ENCODE peak calls at places on chromosomes 6 and 20, in four cellular contexts. F is fibroblast of the conjunctiva, Y is NCI-H1092, B is PC-9. R is an unnamed sample.

GRCh38 chr6:40251609-40252008 is 317.3 kb upstream of the MOCS1 start:
- DNase-seq in F (no peak), Y (peak), B (no peak), R (no peak)

GRCh38 chr20:36645998-36646397 is at the start of gene SLA2:
- DNase-seq in F (no peak), Y (no peak), B (no peak), R (no peak)

GRCh38 chr6:89734526-89734925 is 85.1 kb downstream of the MDN1 start:
- DNase-seq in F (no peak), Y (no peak), B (no peak), R (no peak)

GRCh38 chr6:137094411-137095008 is 49.7 kb upstream of the IL20RA start:
- DNase-seq in F (peak), Y (no peak), B (peak), R (peak)

GRCh38 chr6:165426892-165427291 is 117.5 kb upstream of the C6orf118 start:
- DNase-seq in F (no peak), Y (no peak), B (no peak), R (no peak)

GRCh38 chr6:109381007-109381746 is 1.1 kb downstream of the CD164 start:
- DNase-seq in F (no peak), Y (no peak), B (no peak), R (no peak)

GRCh38 chr20:37345339-37346231 is at the start of gene SRC:
- DNase-seq in F (peak), Y (peak), B (peak), R (peak)

GRCh38 chr6:47729019-47729418 is 30.6 kb downstream of the ADGRF4 start:
- DNase-seq in F (no peak), Y (no peak), B (peak), R (peak)

GRCh38 chr6:5205877-5206840 is 54.6 kb downstream of the LYRM4 start:
- DNase-seq in F (no peak), Y (no peak), B (no peak), R (peak)

GRCh38 chr6:45445749-45446454 is 68.2 kb upstream of the SUPT3H start:
- DNase-seq in F (peak), Y (no peak), B (peak), R (peak)

GRCh38 chr6:30091577-30092381 is 16.2 kb upstream of the RNF39 start:
- DNase-seq in F (no peak), Y (no peak), B (peak), R (peak)

GRCh38 chr20:50287512-50287911 is 96.9 kb downstream of the CEBPB start:
- DNase-seq in F (no peak), Y (no peak), B (no peak), R (no peak)

GRCh38 chr6:136251394-136251793 is 1.3 kb upstream of the MTFR2 start:
- DNase-seq in F (no peak), Y (no peak), B (no peak), R (no peak)

GRCh38 chr6:54262956-54263355 is 45.3 kb upstream of the TINAG start:
- DNase-seq in F (no peak), Y (no peak), B (no peak), R (no peak)

GRCh38 chr20:37436527-37436926 is 84.5 kb upstream of the NNAT start:
- DNase-seq in F (no peak), Y (no peak), B (no peak), R (no peak)

GRCh38 chr20:37394543-37395410 is 48.8 kb downstream of the SRC start:
- DNase-seq in F (no peak), Y (no peak), B (no peak), R (no peak)

GRCh38 chr6:80932364-80932763 is 820.1 kb downstream of the TENT5A start:
- DNase-seq in F (peak), Y (no peak), B (no peak), R (no peak)

GRCh38 chr6:33827546-33828451 is 24.0 kb upstream of the MLN start:
- DNase-seq in F (no peak), Y (no peak), B (no peak), R (no peak)

GRCh38 chr20:18380908-18381529 is 85.8 kb downstream of the DZANK1 start:
- DNase-seq in F (no peak), Y (no peak), B (no peak), R (no peak)

GRCh38 chr6:84052204-84052882 is 18.8 kb downstream of the MRAP2 start:
- DNase-seq in F (peak), Y (peak), B (peak), R (no peak)

GRCh38 chr6:21332077-21332476 is 261.5 kb upstream of the SOX4 start:
- DNase-seq in F (no peak), Y (no peak), B (no peak), R (no peak)

GRCh38 chr6:104414723-104415122 is 445.0 kb downstream of the HACE1 start:
- DNase-seq in F (no peak), Y (no peak), B (no peak), R (no peak)

GRCh38 chr6:63597142-63598000 is 25.1 kb downstream of the LOC128125822 start:
- DNase-seq in F (no peak), Y (no peak), B (no peak), R (no peak)

GRCh38 chr6:722608-723007 is 29.7 kb upstream of the EXOC2 start:
- DNase-seq in F (no peak), Y (no peak), B (no peak), R (no peak)

GRCh38 chr6:126535585-126535984 is 195.7 kb downstream of the CENPW start:
- DNase-seq in F (no peak), Y (no peak), B (no peak), R (no peak)